ENCODE peak calls at places on chromosomes 6 and 20, in five cellular contexts. H, V, N, P and E are unnamed samples.
A peak's percentile ranks its signal among the peaks of the same experiment; 100 is the strongest.

GRCh38 chr6:22364314-22364713 is 67.5 kb upstream of the PRL start:
- DNase-seq in H (no peak), V (no peak), P (no peak), N (peak; percentile 31), E (no peak)

GRCh38 chr20:36465109-36466080 is 75.9 kb upstream of the MYL9 start:
- DNase-seq in V (peak; percentile 23), N (peak; percentile 82), P (peak; percentile 66), H (no peak), E (peak; percentile 80)

GRCh38 chr6:154302111-154302752 is 54.4 kb downstream of the IPCEF1 start:
- DNase-seq in P (no peak), V (peak; percentile 52), H (no peak), N (peak; percentile 64), E (no peak)

GRCh38 chr20:18537651-18538050 is 29.6 kb upstream of the SMIM26 start:
- DNase-seq in H (no peak), V (no peak), P (no peak), N (no peak), E (no peak)

GRCh38 chr20:44092551-44093248 is 94.3 kb downstream of the JPH2 start:
- DNase-seq in P (peak; percentile 27), V (peak; percentile 76), N (peak; percentile 82), H (no peak), E (peak; percentile 72)

GRCh38 chr6:27863962-27864905 is 48.0 kb downstream of the OR2B2 start:
- DNase-seq in P (no peak), H (peak; percentile 75), V (no peak), N (peak; percentile 40), E (no peak)

GRCh38 chr20:41881466-41882046 is 263.4 kb upstream of the CHD6 start:
- DNase-seq in H (no peak), P (no peak), V (no peak), N (no peak), E (no peak)

GRCh38 chr20:30815577-30816181 is 441.8 kb upstream of the DEFB115 start:
- DNase-seq in N (no peak), V (no peak), H (peak; percentile 80), P (no peak), E (no peak)

GRCh38 chr6:34201455-34202098 is 35.1 kb upstream of the HMGA1 start:
- DNase-seq in N (no peak), V (no peak), H (peak; percentile 8), P (no peak), E (no peak)

GRCh38 chr20:3115190-3116107 is 30.9 kb upstream of the AVP start:
- DNase-seq in V (peak; percentile 38), H (peak; percentile 72), N (peak; percentile 81), P (peak; percentile 72), E (peak; percentile 84)

GRCh38 chr6:110999634-111000270 is 17.9 kb downstream of the RPF2 start:
- DNase-seq in N (peak; percentile 62), H (no peak), V (no peak), P (peak; percentile 22), E (no peak)

GRCh38 chr6:122798099-122798641 is 9.1 kb downstream of the SMPDL3A start:
- DNase-seq in H (no peak), N (peak; percentile 50), P (peak; percentile 92), V (no peak), E (no peak)

GRCh38 chr6:157763129-157763893 is 59.7 kb upstream of the SNX9 start:
- DNase-seq in V (peak; percentile 23), N (peak; percentile 82), H (peak; percentile 96), P (peak; percentile 88), E (peak; percentile 97)
- H3K4me3 ChIP-seq in V (peak overlapping the region; percentile 33), N (no peak overlapping the region), H (no peak overlapping the region), P (peak overlapping the region; percentile 41), E (no peak overlapping the region)

DNA sequence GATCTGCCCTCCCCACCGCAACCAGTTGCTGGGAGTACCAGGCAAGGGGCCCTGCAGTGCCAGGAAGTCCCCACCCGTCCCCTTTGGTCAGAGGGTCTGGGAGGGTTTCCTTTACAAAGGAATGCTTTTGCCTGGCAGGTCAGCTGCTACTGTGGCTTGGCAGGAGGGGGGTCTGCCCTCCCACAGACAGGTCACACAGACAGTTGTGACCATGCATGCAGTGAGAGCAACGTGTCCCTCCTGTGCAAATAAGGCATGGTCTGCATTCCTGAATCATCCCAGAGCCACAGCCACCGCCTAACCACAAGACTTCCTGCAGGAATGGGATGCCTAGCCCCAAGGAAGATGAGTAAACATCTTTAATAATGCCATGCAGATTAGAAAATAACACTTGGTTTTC is 439 bp upstream of the F13A1 start:
- DNase-seq in N (no peak), P (no peak), V (no peak), H (no peak), E (peak; percentile 78)
- H3K9ac ChIP-seq in N (no peak overlapping the region), P (no peak overlapping the region), V (no peak overlapping the region), H (no peak overlapping the region), E (no peak overlapping the region)

GRCh38 chr6:26088344-26088743 is 1.1 kb downstream of the HFE start:
- DNase-seq in V (no peak), P (no peak), N (peak; percentile 22), H (no peak), E (no peak)
- H3K4me3 ChIP-seq in V (no peak overlapping the region), P (peak overlapping the region; percentile 84), N (peak overlapping the region; percentile 94), H (peak overlapping the region; percentile 86), E (no peak overlapping the region)

GRCh38 chr6:161418458-161418945 is 144.6 kb upstream of the AGPAT4 start:
- DNase-seq in N (peak; percentile 93), P (peak; percentile 56), V (peak; percentile 49), H (no peak), E (peak; percentile 66)
- H3K9ac ChIP-seq in N (peak overlapping the region; percentile 45), P (no peak overlapping the region), V (no peak overlapping the region), H (no peak overlapping the region), E (no peak overlapping the region)

DNA sequence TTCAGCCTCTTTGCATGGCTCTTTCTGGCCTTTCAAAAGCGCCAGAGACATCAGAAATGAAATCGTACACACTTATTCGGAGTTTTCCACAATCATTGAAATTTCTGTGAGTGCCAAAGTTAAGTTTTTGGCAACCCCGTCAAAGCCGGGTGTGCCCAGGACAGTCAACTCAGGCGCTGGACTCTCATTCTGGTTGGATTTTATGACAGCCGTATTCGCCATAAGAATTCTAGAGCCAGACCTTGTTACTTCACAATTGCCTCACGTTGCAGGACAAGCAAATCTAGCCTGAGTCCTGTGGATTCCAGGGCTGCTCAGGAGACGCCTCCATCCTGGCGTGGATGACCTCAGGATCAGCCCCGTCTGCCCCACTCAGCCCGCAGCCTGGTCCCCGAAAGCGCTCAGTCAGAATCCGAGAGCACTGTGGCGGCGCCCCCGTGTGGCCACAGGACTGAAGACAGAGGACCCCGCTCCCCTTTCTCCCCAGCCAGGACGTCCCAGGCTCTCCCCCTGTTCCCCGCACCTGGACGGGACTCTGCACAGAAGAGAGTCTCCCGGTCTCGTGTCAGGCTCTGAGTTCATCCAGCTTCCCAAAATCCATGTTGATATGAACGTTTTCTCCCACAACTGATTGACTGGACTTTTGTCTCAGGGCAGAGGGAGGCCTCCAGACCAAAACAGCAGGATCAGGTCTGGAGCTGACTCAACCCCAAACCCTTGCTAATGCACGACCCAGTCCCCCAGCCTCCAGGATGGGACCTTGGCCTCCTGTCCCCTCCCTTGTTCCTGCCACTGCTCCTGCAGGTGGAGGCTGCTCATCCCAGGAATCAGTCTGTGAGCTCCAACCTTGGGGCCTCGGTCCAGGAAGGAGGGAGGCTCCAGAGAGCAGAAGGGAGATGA is 38.2 kb downstream of the MICA start:
- DNase-seq in P (peak; percentile 60), H (peak; percentile 91), N (peak; percentile 93), V (peak; percentile 60), E (peak; percentile 94)
- H3K4me3 ChIP-seq in P (no peak overlapping the region), H (no peak overlapping the region), N (peak overlapping the region; percentile 71), V (no peak overlapping the region), E (no peak overlapping the region)

GRCh38 chr6:169345198-169345597 is 91.6 kb upstream of the THBS2 start:
- DNase-seq in V (no peak), H (no peak), N (no peak), P (no peak), E (no peak)
- H3K9ac ChIP-seq in V (no peak overlapping the region), H (no peak overlapping the region), N (peak overlapping the region; percentile 62), P (no peak overlapping the region), E (no peak overlapping the region)

GRCh38 chr6:15401769-15402250 is 155.9 kb downstream of the JARID2 start:
- DNase-seq in P (peak; percentile 67), H (no peak), V (no peak), N (peak; percentile 48), E (no peak)

GRCh38 chr6:15400572-15401004 is 154.7 kb downstream of the JARID2 start:
- DNase-seq in V (no peak), P (no peak), N (no peak), H (no peak), E (peak; percentile 64)

GRCh38 chr6:15401120-15401519 is 155.3 kb downstream of the JARID2 start:
- DNase-seq in P (no peak), H (no peak), V (no peak), N (no peak), E (peak; percentile 21)

GRCh38 chr6:15398657-15399287 is 152.9 kb downstream of the JARID2 start:
- DNase-seq in V (peak; percentile 76), N (no peak), H (no peak), P (no peak), E (peak; percentile 39)

GRCh38 chr6:15399651-15400470 is 154.0 kb downstream of the JARID2 start:
- DNase-seq in V (no peak), H (peak; percentile 89), P (no peak), N (peak; percentile 91), E (peak; percentile 69)
- H3K4me3 ChIP-seq in V (no peak overlapping the region), H (peak overlapping the region; percentile 39), P (no peak overlapping the region), N (peak overlapping the region; percentile 66), E (peak overlapping the region; percentile 0)

DNA sequence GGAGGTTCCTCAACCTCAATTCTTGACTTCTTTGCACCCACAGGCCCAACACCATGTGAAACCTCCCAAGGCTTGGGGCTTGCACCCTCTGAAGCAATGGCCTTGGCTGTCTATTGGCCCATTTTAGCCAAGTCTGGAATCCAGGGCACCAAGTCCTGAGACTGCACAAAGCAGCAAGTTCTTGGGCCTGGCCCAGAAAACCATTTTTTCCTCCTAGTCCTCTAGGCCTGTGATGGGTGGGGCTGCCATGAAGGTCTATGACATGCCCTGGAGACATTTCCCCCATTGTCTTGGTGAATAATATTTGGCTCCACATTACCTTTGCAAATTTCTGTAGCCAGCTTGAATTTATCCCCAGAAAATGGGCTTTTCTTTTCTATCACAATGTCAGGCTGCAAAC is 849.6 kb upstream of the MANEA start:
- DNase-seq in P (no peak), V (no peak), N (no peak), H (no peak), E (no peak)
- H3K9ac ChIP-seq in P (no peak overlapping the region), V (no peak overlapping the region), N (no peak overlapping the region), H (no peak overlapping the region), E (no peak overlapping the region)

DNA sequence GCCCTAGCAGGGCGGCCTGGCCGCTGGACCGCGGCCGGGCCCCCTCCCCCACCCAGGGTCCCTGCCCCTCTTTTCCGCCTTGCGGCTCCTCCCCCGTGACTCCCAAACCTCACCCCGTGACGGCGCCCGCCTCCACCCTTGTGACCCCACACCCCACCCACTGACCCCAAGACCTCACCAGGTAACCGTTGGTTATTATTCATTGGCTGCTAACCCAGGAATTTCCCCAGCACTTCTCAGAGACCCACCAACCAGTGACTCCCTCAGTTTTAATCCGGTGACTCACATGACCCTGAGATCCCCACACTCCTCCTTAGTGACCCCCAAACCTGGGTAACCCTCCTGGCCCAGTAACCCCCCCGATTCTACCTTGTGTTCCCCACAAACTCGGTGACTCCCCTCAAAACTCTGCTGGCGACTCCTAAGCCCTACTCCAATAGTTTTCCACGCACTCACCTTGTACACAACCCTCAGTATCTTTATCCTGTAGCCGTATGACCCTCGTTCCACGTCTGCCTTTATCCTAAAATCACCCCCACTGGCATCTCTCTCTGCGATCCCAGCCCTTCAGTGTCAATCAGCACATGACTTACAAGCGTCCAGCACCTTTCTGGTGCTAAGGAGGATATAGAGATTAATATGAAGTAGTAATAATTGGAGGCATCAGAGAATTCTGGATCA is 551 bp downstream of the ZNF76 start:
- DNase-seq in V (peak; percentile 66), H (peak; percentile 94), N (no peak), P (peak; percentile 79), E (peak; percentile 97)
- H3K4me3 ChIP-seq in V (peak overlapping the region; percentile 83), H (peak overlapping the region; percentile 85), N (peak overlapping the region; percentile 96), P (peak overlapping the region; percentile 77), E (peak overlapping the region; percentile 94)